ENCODE peak calls at places on chromosomes 13 and 19, in seven cellular contexts. E, S, A, K, P, J and Y are unnamed samples.

GRCh38 chr19:52991484-52991883 is 22.2 kb upstream of the ERVV-1 start:
- DNase-seq in S (no peak), K (no peak), P (no peak), J (peak; percentile 78), E (no peak), A (peak; percentile 51), Y (no peak)

GRCh38 chr19:54029930-54030490 is 33.7 kb downstream of the VSTM1 start:
- DNase-seq in A (peak; percentile 62), K (peak; percentile 23), P (peak; percentile 39), S (no peak), E (peak; percentile 73), J (peak; percentile 46), Y (peak; percentile 72)

GRCh38 chr19:892243-892996 is 567 bp downstream of the MED16 start:
- DNase-seq in A (peak; percentile 20), J (no peak), K (no peak), P (no peak), S (no peak), E (no peak), Y (peak; percentile 26)

GRCh38 chr13:50171585-50172282 is 156.5 kb downstream of the KCNRG start:
- DNase-seq in S (no peak), P (no peak), E (no peak), A (peak; percentile 37), K (no peak), J (no peak), Y (no peak)

GRCh38 chr19:51136891-51137551 is 5.1 kb upstream of the SIGLEC7 start:
- DNase-seq in S (no peak), K (no peak), J (no peak), E (no peak), A (no peak), P (no peak), Y (no peak)

GRCh38 chr13:99178636-99179035 is 22.0 kb upstream of the UBAC2 start:
- DNase-seq in S (no peak), P (no peak), A (no peak), J (no peak), K (no peak), E (no peak), Y (no peak)

GRCh38 chr13:44378277-44378676 is 4.7 kb downstream of the SERP2 start:
- DNase-seq in E (no peak), J (no peak), S (no peak), A (no peak), K (no peak), P (no peak), Y (no peak)

GRCh38 chr19:17616961-17617806 is 61.7 kb downstream of the COLGALT1 start:
- DNase-seq in P (no peak), J (peak; percentile 43), A (peak; percentile 25), E (no peak), S (no peak), K (no peak), Y (no peak)

GRCh38 chr19:42662714-42663113 is 68.0 kb upstream of the CEACAM8 start:
- DNase-seq in E (no peak), S (no peak), J (no peak), A (no peak), P (no peak), K (no peak), Y (no peak)